ENCODE peak calls at places on chromosomes 3 and 15, in four cellular contexts. G is right lobe of liver, T is A673, M is hepatocyte. O is an unnamed sample. For H3K4me1, the result is how much of the 10 kb centered on the place peaks cover.

GRCh38 chr15:41989573-41990242 is 17.4 kb upstream of the EHD4 start:
- DNase-seq in M (peak), G (peak), T (peak), O (peak)

GRCh38 chr15:81338422-81339007 is 14.6 kb upstream of the STARD5 start:
- DNase-seq in G (no peak), T (peak), M (no peak), O (no peak)

GRCh38 chr3:47394867-47395266 is 14.0 kb downstream of the PTPN23 start:
- DNase-seq in T (no peak), G (no peak), M (no peak), O (no peak)

GRCh38 chr3:46858996-46859710 is 4.1 kb downstream of the MYL3 start:
- DNase-seq in M (no peak), G (peak), T (no peak), O (peak)

GRCh38 chr3:12363397-12364195 is 74.7 kb downstream of the PPARG start:
- DNase-seq in G (no peak), T (no peak), M (no peak), O (no peak)

GRCh38 chr3:72996473-72997333 is at the start of gene PPP4R2:
- DNase-seq in G (peak), M (peak), T (peak), O (peak)

GRCh38 chr3:135165260-135165659 is 370.2 kb downstream of the EPHB1 start:
- DNase-seq in T (no peak), G (no peak), M (no peak), O (no peak)

GRCh38 chr3:124814620-124815421 is 72.3 kb downstream of the ITGB5 start:
- DNase-seq in T (no peak), G (peak), M (peak), O (peak)

GRCh38 chr3:66473637-66474036 is 27.2 kb downstream of the LRIG1 start:
- DNase-seq in T (no peak), M (peak), G (no peak), O (no peak)

GRCh38 chr15:79006071-79006470 is 61.2 kb upstream of the CTSH start:
- DNase-seq in G (no peak), T (no peak), M (no peak), O (no peak)

GRCh38 chr15:79003896-79004295 is 59.0 kb upstream of the CTSH start:
- DNase-seq in G (no peak), T (no peak), M (no peak), O (no peak)

GRCh38 chr15:79004336-79004735 is 59.5 kb upstream of the CTSH start:
- DNase-seq in M (peak), T (peak), G (no peak), O (no peak)

GRCh38 chr15:79003301-79003700 is 58.5 kb upstream of the CTSH start:
- DNase-seq in T (no peak), G (no peak), M (no peak), O (no peak)

GRCh38 chr15:79002631-79003030 is 57.8 kb upstream of the CTSH start:
- DNase-seq in T (no peak), M (no peak), G (no peak), O (no peak)
- TF ChIP-seq CTCF in T (no peak), M (no peak), G (peak), O (no peak)

GRCh38 chr3:23961913-23962312 is 16.8 kb downstream of the NR1D2 start:
- DNase-seq in M (no peak), T (no peak), G (no peak), O (no peak)

GRCh38 chr3:23959147-23959900 is 14.2 kb downstream of the NR1D2 start:
- DNase-seq in G (no peak), T (no peak), M (peak), O (no peak)

GRCh38 chr3:23964537-23964936 is 19.5 kb downstream of the NR1D2 start:
- DNase-seq in G (no peak), M (no peak), T (no peak), O (no peak)

GRCh38 chr3:23961064-23961463 is 16.0 kb downstream of the NR1D2 start:
- DNase-seq in T (no peak), G (no peak), M (no peak), O (no peak)

GRCh38 chr3:23960649-23961048 is 15.6 kb downstream of the NR1D2 start:
- DNase-seq in T (no peak), G (no peak), M (no peak), O (no peak)
- H3K4me3 ChIP-seq in T (no peak), G (no peak), M (no peak), O (no peak)

GRCh38 chr3:171416061-171416460 is 44.1 kb downstream of the TNIK start:
- DNase-seq in G (no peak), M (no peak), T (no peak), O (no peak)

GRCh38 chr3:171417137-171417536 is 43.1 kb downstream of the TNIK start:
- DNase-seq in G (no peak), M (no peak), T (no peak), O (no peak)

GRCh38 chr3:171417813-171418212 is 42.4 kb downstream of the TNIK start:
- DNase-seq in G (no peak), M (peak), T (no peak), O (no peak)

GRCh38 chr3:171416666-171417065 is 43.5 kb downstream of the TNIK start:
- DNase-seq in G (no peak), T (no peak), M (no peak), O (no peak)

DNA sequence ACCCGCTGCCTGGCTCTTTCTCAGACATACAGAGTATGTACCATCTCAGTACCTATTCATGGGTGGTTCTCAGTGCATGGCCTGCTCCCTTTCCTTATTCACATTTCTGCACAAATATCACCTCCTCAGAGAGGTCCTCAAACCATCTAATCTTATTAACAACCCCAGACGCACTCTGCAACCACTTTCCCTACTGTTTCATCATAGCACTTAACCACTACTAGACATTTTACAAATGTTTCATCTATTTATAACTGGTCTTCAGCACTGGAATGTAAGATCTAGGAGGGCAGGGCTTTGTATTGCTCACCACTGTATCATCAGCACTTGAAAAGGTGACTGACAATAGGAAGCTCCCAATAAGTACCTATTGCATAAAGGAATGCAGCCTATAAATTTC is 45.1 kb downstream of the TNIK start:
- DNase-seq in M (no peak), T (no peak), G (no peak), O (no peak)
- H3K4me1 ChIP-seq in M (under half), T (under half), G (under half), O (under half)

GRCh38 chr3:51957520-51958205 is 2.5 kb downstream of the GPR62 start:
- DNase-seq in G (no peak), M (no peak), T (no peak), O (no peak)

GRCh38 chr3:51955175-51955892 is at the start of gene GPR62:
- DNase-seq in M (no peak), T (no peak), G (no peak), O (no peak)

GRCh38 chr3:51954713-51955112 is 468 bp upstream of the GPR62 start:
- DNase-seq in T (no peak), M (no peak), G (no peak), O (no peak)

GRCh38 chr3:51954120-51954519 is 1.1 kb upstream of the GPR62 start:
- DNase-seq in G (no peak), T (no peak), M (no peak), O (no peak)

DNA sequence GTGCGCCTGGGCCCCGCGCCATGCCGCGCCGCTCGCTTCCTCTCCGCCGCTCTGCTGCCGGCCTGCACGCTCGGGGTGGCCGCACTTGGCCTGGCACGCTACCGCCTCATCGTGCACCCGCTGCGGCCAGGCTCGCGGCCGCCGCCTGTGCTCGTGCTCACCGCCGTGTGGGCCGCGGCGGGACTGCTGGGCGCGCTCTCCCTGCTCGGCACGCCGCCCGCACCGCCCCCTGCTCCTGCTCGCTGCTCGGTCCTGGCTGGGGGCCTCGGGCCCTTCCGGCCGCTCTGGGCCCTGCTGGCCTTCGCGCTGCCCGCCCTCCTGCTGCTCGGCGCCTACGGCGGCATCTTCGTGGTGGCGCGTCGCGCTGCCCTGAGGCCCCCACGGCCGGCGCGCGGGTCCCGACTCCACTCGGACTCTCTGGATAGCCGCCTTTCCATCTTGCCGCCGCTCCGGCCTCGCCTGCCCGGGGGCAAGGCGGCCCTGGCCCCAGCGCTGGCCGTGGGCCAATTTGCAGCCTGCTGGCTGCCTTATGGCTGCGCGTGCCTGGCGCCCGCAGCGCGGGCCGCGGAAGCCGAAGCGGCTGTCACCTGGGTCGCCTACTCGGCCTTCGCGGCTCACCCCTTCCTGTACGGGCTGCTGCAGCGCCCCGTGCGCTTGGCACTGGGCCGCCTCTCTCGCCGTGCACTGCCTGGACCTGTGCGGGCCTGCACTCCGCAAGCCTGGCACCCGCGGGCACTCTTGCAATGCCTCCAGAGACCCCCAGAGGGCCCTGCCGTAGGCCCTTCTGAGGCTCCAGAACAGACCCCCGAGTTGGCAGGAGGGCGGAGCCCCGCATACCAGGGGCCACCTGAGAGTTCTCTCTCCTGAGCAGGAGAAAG is 951 bp downstream of the GPR62 start:
- DNase-seq in M (peak), T (peak), G (no peak), O (no peak)
- TF ChIP-seq CTCF in M (peak), T (peak), G (peak), O (no peak)